ENCODE peak calls at places on chromosomes 13 and 19, in four cellular contexts. D is OCI-M1, I is KG1, O is germinal center. U is an unnamed sample.

GRCh38 chr19:33375156-33375744 is 1.7 kb downstream of the CEBPG start:
- DNase-seq in D (no peak), I (no peak), O (no peak), U (no peak)

GRCh38 chr13:20415288-20415644 is 110.4 kb downstream of the CRYL1 start:
- DNase-seq in D (no peak), I (no peak), O (no peak), U (no peak)

GRCh38 chr13:32285633-32285965 is 29.6 kb downstream of the ZAR1L start:
- DNase-seq in D (no peak), I (no peak), O (no peak), U (no peak)

GRCh38 chr19:33462112-33462726 is 59.4 kb downstream of the PEPD start:
- DNase-seq in D (no peak), I (no peak), O (no peak), U (no peak)

GRCh38 chr19:18020212-18021067 is 12.5 kb downstream of the ARRDC2 start:
- DNase-seq in D (no peak), I (no peak), O (no peak), U (no peak)

GRCh38 chr19:49788857-49789256 is 22.1 kb downstream of the AP2A1 start:
- DNase-seq in D (no peak), I (no peak), O (no peak), U (no peak)

GRCh38 chr13:39451301-39451700 is 151.7 kb downstream of the LHFPL6 start:
- DNase-seq in D (peak), I (no peak), O (no peak), U (no peak)

GRCh38 chr13:41050041-41050440 is 11.3 kb upstream of the WBP4 start:
- DNase-seq in D (no peak), I (no peak), O (no peak), U (no peak)

GRCh38 chr13:110453767-110454166 is 107.8 kb downstream of the RAB20 start:
- DNase-seq in D (no peak), I (no peak), O (no peak), U (no peak)

GRCh38 chr13:40026174-40026585 is 370.7 kb downstream of the COG6 start:
- DNase-seq in D (peak), I (no peak), O (no peak), U (no peak)

GRCh38 chr13:41026806-41027205 is 7.7 kb upstream of the ELF1 start:
- DNase-seq in D (no peak), I (no peak), O (no peak), U (no peak)

GRCh38 chr19:1961545-1961878 is 20.5 kb downstream of the CSNK1G2 start:
- DNase-seq in D (no peak), I (no peak), O (no peak), U (no peak)

GRCh38 chr13:109610517-109610916 is 175.9 kb downstream of the IRS2 start:
- DNase-seq in D (peak), I (no peak), O (no peak), U (no peak)

GRCh38 chr19:16160445-16160942 is 12.8 kb downstream of the CIB3 start:
- DNase-seq in D (no peak), I (no peak), O (no peak), U (no peak)

GRCh38 chr13:95457294-95457693 is 95.2 kb upstream of the CLDN10 start:
- DNase-seq in D (no peak), I (no peak), O (no peak), U (no peak)

GRCh38 chr19:55166530-55167268 is at the start of gene DNAAF3:
- DNase-seq in D (peak), I (peak), O (peak), U (no peak)

GRCh38 chr13:106796280-106797047 is 228.5 kb upstream of the ARGLU1 start:
- DNase-seq in D (no peak), I (no peak), O (no peak), U (no peak)